ENCODE peak calls at places on chromosomes 7 and 10, in nine cellular contexts. One of them, this sample, is unnamed.

GRCh38 chr7:5425507-5426225 is 2.0 kb upstream of the TNRC18 start:
- DNase-seq in K562: peak; percentile 91
- DNase-seq in mammary epithelial cell: peak; percentile 77
- DNase-seq in PC-9: peak; percentile 71
- DNase-seq in fibroblast of lung: peak; percentile 93
- DNase-seq in neural progenitor cell: peak; percentile 89
- DNase-seq in GM23248: peak; percentile 94
- DNase-seq in Karpas-422: no peak
- DNase-seq in OCI-LY7: no peak
- DNase-seq in this sample: peak; percentile 93

GRCh38 chr10:47036771-47037170 is 125.5 kb downstream of the PTPN20 start:
- DNase-seq in K562: no peak
- DNase-seq in mammary epithelial cell: no peak
- DNase-seq in PC-9: no peak
- DNase-seq in fibroblast of lung: no peak
- DNase-seq in neural progenitor cell: no peak
- DNase-seq in GM23248: no peak
- DNase-seq in Karpas-422: no peak
- DNase-seq in OCI-LY7: no peak
- DNase-seq in this sample: no peak

GRCh38 chr10:94673614-94674321 is 9.8 kb upstream of the CYP2C18 start:
- DNase-seq in K562: no peak
- DNase-seq in mammary epithelial cell: peak; percentile 17
- DNase-seq in PC-9: no peak
- DNase-seq in fibroblast of lung: no peak
- DNase-seq in neural progenitor cell: no peak
- DNase-seq in GM23248: peak; percentile 16
- DNase-seq in Karpas-422: no peak
- DNase-seq in OCI-LY7: no peak
- DNase-seq in this sample: no peak

GRCh38 chr10:101513733-101514132 is 74.3 kb downstream of the POLL start:
- DNase-seq in K562: no peak
- DNase-seq in mammary epithelial cell: no peak
- DNase-seq in PC-9: no peak
- DNase-seq in fibroblast of lung: no peak
- DNase-seq in neural progenitor cell: no peak
- DNase-seq in GM23248: no peak
- DNase-seq in Karpas-422: no peak
- DNase-seq in OCI-LY7: no peak
- DNase-seq in this sample: no peak

GRCh38 chr10:6590100-6590499 is 10.0 kb upstream of the PRKCQ start:
- DNase-seq in K562: no peak
- DNase-seq in mammary epithelial cell: no peak
- DNase-seq in PC-9: no peak
- DNase-seq in fibroblast of lung: no peak
- DNase-seq in neural progenitor cell: no peak
- DNase-seq in GM23248: no peak
- DNase-seq in Karpas-422: no peak
- DNase-seq in OCI-LY7: no peak
- DNase-seq in this sample: no peak

GRCh38 chr7:95558866-95559265 is 37.5 kb downstream of the PDK4 start:
- DNase-seq in K562: no peak
- DNase-seq in mammary epithelial cell: no peak
- DNase-seq in PC-9: no peak
- DNase-seq in fibroblast of lung: no peak
- DNase-seq in neural progenitor cell: no peak
- DNase-seq in GM23248: no peak
- DNase-seq in Karpas-422: no peak
- DNase-seq in OCI-LY7: no peak
- DNase-seq in this sample: no peak

GRCh38 chr10:30822693-30823465 is 193.3 kb upstream of the LYZL2 start:
- DNase-seq in K562: no peak
- DNase-seq in mammary epithelial cell: no peak
- DNase-seq in PC-9: no peak
- DNase-seq in fibroblast of lung: no peak
- DNase-seq in neural progenitor cell: no peak
- DNase-seq in GM23248: no peak
- DNase-seq in Karpas-422: no peak
- DNase-seq in OCI-LY7: no peak
- DNase-seq in this sample: no peak

GRCh38 chr7:40584667-40585433 is 450.0 kb downstream of the SUGCT start:
- DNase-seq in K562: no peak
- DNase-seq in mammary epithelial cell: peak; percentile 82
- DNase-seq in PC-9: peak; percentile 35
- DNase-seq in fibroblast of lung: peak; percentile 42
- DNase-seq in neural progenitor cell: no peak
- DNase-seq in GM23248: peak; percentile 12
- DNase-seq in Karpas-422: no peak
- DNase-seq in OCI-LY7: no peak
- DNase-seq in this sample: peak; percentile 3

GRCh38 chr7:29363636-29364425 is 169.3 kb downstream of the CHN2 start:
- DNase-seq in K562: no peak
- DNase-seq in mammary epithelial cell: peak; percentile 38
- DNase-seq in PC-9: peak; percentile 53
- DNase-seq in fibroblast of lung: no peak
- DNase-seq in neural progenitor cell: no peak
- DNase-seq in GM23248: no peak
- DNase-seq in Karpas-422: no peak
- DNase-seq in OCI-LY7: no peak
- DNase-seq in this sample: no peak

DNA sequence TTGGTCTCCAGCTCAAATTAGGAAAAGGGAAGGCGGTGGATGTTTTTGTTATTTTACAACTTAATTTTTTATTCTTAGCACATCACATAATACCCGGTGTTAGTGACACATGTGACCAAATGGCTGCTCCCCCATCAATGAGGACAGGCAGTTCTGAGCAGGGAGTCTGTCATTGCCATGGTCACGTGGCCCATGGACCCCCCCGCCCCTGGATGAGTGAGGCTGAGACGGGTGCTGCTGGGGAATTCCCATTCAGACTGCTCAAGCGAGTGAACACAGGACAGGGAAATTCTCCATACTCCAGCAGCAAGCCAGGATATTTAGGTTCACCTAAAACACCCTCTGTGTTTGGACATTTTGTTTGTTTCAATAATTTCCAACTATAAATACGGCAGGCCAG is 34.7 kb upstream of the SLC35B4 start:
- DNase-seq in K562: no peak
- DNase-seq in mammary epithelial cell: no peak
- DNase-seq in PC-9: no peak
- DNase-seq in fibroblast of lung: no peak
- DNase-seq in neural progenitor cell: no peak
- DNase-seq in GM23248: no peak
- DNase-seq in Karpas-422: no peak
- DNase-seq in OCI-LY7: no peak
- DNase-seq in this sample: no peak
- H2AFZ ChIP-seq in K562: no peak overlapping the region
- H2AFZ ChIP-seq in mammary epithelial cell: no peak overlapping the region
- H2AFZ ChIP-seq in PC-9: no peak overlapping the region
- H2AFZ ChIP-seq in fibroblast of lung: no peak overlapping the region
- H2AFZ ChIP-seq in neural progenitor cell: no peak overlapping the region
- H2AFZ ChIP-seq in GM23248: no peak overlapping the region
- H2AFZ ChIP-seq in Karpas-422: no peak overlapping the region
- H2AFZ ChIP-seq in OCI-LY7: no peak overlapping the region
- H2AFZ ChIP-seq in this sample: no peak overlapping the region

DNA sequence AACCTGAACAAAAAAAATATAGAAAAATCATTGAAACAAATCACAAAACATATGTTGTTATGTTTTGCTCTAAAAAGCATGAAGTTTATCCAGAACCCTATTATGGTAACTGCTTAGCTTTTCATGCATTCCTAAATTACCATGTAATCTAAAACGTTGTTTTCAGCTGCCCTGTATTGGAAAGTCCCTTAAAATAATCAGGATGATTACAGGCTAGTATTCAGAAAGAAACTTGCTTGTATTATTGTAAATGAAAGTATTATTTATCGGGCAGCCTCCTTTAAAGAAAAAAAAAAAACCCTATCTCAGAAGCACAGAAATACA is 65.6 kb upstream of the ARID5B start:
- DNase-seq in K562: no peak
- DNase-seq in mammary epithelial cell: peak; percentile 25
- DNase-seq in PC-9: no peak
- DNase-seq in fibroblast of lung: peak; percentile 60
- DNase-seq in neural progenitor cell: no peak
- DNase-seq in GM23248: peak; percentile 68
- DNase-seq in Karpas-422: no peak
- DNase-seq in OCI-LY7: no peak
- DNase-seq in this sample: no peak
- H3K4me3 ChIP-seq in K562: no peak overlapping the region
- H3K4me3 ChIP-seq in mammary epithelial cell: no peak overlapping the region
- H3K4me3 ChIP-seq in PC-9: no peak overlapping the region
- H3K4me3 ChIP-seq in fibroblast of lung: peak overlapping the region; percentile 4
- H3K4me3 ChIP-seq in neural progenitor cell: no peak overlapping the region
- H3K4me3 ChIP-seq in GM23248: peak overlapping the region; percentile 56
- H3K4me3 ChIP-seq in Karpas-422: no peak overlapping the region
- H3K4me3 ChIP-seq in OCI-LY7: no peak overlapping the region
- H3K4me3 ChIP-seq in this sample: peak overlapping the region; percentile 7

GRCh38 chr10:71512794-71513379 is 116.2 kb downstream of the CDH23 start:
- DNase-seq in K562: no peak
- DNase-seq in mammary epithelial cell: peak; percentile 59
- DNase-seq in PC-9: peak; percentile 88
- DNase-seq in fibroblast of lung: no peak
- DNase-seq in neural progenitor cell: no peak
- DNase-seq in GM23248: no peak
- DNase-seq in Karpas-422: no peak
- DNase-seq in OCI-LY7: no peak
- DNase-seq in this sample: peak; percentile 61

GRCh38 chr10:71512213-71512745 is 115.6 kb downstream of the CDH23 start:
- DNase-seq in K562: no peak
- DNase-seq in mammary epithelial cell: no peak
- DNase-seq in PC-9: no peak
- DNase-seq in fibroblast of lung: no peak
- DNase-seq in neural progenitor cell: no peak
- DNase-seq in GM23248: no peak
- DNase-seq in Karpas-422: no peak
- DNase-seq in OCI-LY7: no peak
- DNase-seq in this sample: no peak

GRCh38 chr10:71513896-71514295 is 117.2 kb downstream of the CDH23 start:
- DNase-seq in K562: no peak
- DNase-seq in mammary epithelial cell: no peak
- DNase-seq in PC-9: no peak
- DNase-seq in fibroblast of lung: no peak
- DNase-seq in neural progenitor cell: no peak
- DNase-seq in GM23248: no peak
- DNase-seq in Karpas-422: no peak
- DNase-seq in OCI-LY7: no peak
- DNase-seq in this sample: no peak

GRCh38 chr10:71515531-71516172 is 118.9 kb downstream of the CDH23 start:
- DNase-seq in K562: no peak
- DNase-seq in mammary epithelial cell: no peak
- DNase-seq in PC-9: no peak
- DNase-seq in fibroblast of lung: no peak
- DNase-seq in neural progenitor cell: no peak
- DNase-seq in GM23248: no peak
- DNase-seq in Karpas-422: no peak
- DNase-seq in OCI-LY7: no peak
- DNase-seq in this sample: peak; percentile 35

DNA sequence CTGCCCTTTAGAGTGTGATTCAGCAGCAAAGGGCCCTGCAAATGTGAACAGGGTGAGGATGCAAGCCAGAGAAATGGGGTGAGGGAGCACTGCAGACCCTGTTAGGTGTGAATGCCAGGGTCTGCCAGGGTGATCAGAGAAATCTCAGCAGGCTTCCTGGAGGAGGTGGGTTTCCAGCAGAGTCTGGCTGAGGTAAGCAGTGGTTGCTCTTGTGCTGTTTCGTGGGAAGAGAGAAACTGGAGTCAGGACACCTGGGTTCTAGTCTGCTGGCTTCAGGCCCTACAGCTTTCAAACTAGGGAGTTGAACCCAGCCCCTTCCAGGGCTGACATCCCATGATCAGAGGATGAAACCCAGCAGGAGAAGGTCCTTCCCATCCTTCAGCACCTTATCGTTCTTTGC is 116.7 kb downstream of the CDH23 start:
- DNase-seq in K562: no peak
- DNase-seq in mammary epithelial cell: no peak
- DNase-seq in PC-9: no peak
- DNase-seq in fibroblast of lung: no peak
- DNase-seq in neural progenitor cell: no peak
- DNase-seq in GM23248: no peak
- DNase-seq in Karpas-422: no peak
- DNase-seq in OCI-LY7: no peak
- DNase-seq in this sample: peak; percentile 64
- H3K27ac ChIP-seq in K562: no peak overlapping the region
- H3K27ac ChIP-seq in mammary epithelial cell: no peak overlapping the region
- H3K27ac ChIP-seq in PC-9: no peak overlapping the region
- H3K27ac ChIP-seq in fibroblast of lung: no peak overlapping the region
- H3K27ac ChIP-seq in neural progenitor cell: no peak overlapping the region
- H3K27ac ChIP-seq in GM23248: no peak overlapping the region
- H3K27ac ChIP-seq in Karpas-422: no peak overlapping the region
- H3K27ac ChIP-seq in OCI-LY7: no peak overlapping the region
- H3K27ac ChIP-seq in this sample: no peak overlapping the region

GRCh38 chr7:8418627-8419245 is 14.7 kb upstream of the NXPH1 start:
- DNase-seq in K562: peak; percentile 80
- DNase-seq in mammary epithelial cell: peak; percentile 30
- DNase-seq in PC-9: peak; percentile 62
- DNase-seq in fibroblast of lung: peak; percentile 74
- DNase-seq in neural progenitor cell: peak; percentile 86
- DNase-seq in GM23248: peak; percentile 73
- DNase-seq in Karpas-422: peak; percentile 85
- DNase-seq in OCI-LY7: peak; percentile 65
- DNase-seq in this sample: no peak
- H2AFZ ChIP-seq in K562: no peak overlapping the region
- H2AFZ ChIP-seq in mammary epithelial cell: no peak overlapping the region
- H2AFZ ChIP-seq in PC-9: no peak overlapping the region
- H2AFZ ChIP-seq in fibroblast of lung: no peak overlapping the region
- H2AFZ ChIP-seq in neural progenitor cell: no peak overlapping the region
- H2AFZ ChIP-seq in GM23248: no peak overlapping the region
- H2AFZ ChIP-seq in Karpas-422: no peak overlapping the region
- H2AFZ ChIP-seq in OCI-LY7: no peak overlapping the region
- H2AFZ ChIP-seq in this sample: no peak overlapping the region